ENCODE peak calls at places on chromosome 4, in ten cellular contexts. One of them, this sample, is unnamed.

GRCh38 chr4:181971973-181972372 is 271.2 kb upstream of the TENM3 start:
- DNase-seq in HepG2: no peak
- DNase-seq in endothelial cell of umbilical vein: no peak
- DNase-seq in esophagus muscularis mucosa: no peak
- DNase-seq in transverse colon: no peak
- DNase-seq in suprapubic skin: no peak
- DNase-seq in HCT116: no peak
- DNase-seq in vagina: no peak
- DNase-seq in SK-N-SH: no peak
- DNase-seq in GM12891: no peak
- DNase-seq in this sample: no peak

GRCh38 chr4:74357965-74358364 is 7.0 kb upstream of the EREG start:
- DNase-seq in HepG2: no peak
- DNase-seq in endothelial cell of umbilical vein: no peak
- DNase-seq in esophagus muscularis mucosa: no peak
- DNase-seq in transverse colon: no peak
- DNase-seq in suprapubic skin: no peak
- DNase-seq in HCT116: no peak
- DNase-seq in vagina: no peak
- DNase-seq in SK-N-SH: no peak
- DNase-seq in GM12891: no peak
- DNase-seq in this sample: no peak

GRCh38 chr4:38768968-38769394 is 13.8 kb downstream of the TLR10 start:
- DNase-seq in HepG2: no peak
- DNase-seq in endothelial cell of umbilical vein: no peak
- DNase-seq in esophagus muscularis mucosa: no peak
- DNase-seq in transverse colon: no peak
- DNase-seq in suprapubic skin: no peak
- DNase-seq in HCT116: no peak
- DNase-seq in vagina: no peak
- DNase-seq in SK-N-SH: no peak
- DNase-seq in GM12891: no peak
- DNase-seq in this sample: no peak

GRCh38 chr4:33722800-33723511 is 2521.4 kb downstream of the ARAP2 start:
- DNase-seq in HepG2: no peak
- DNase-seq in endothelial cell of umbilical vein: no peak
- DNase-seq in esophagus muscularis mucosa: no peak
- DNase-seq in transverse colon: no peak
- DNase-seq in suprapubic skin: no peak
- DNase-seq in HCT116: no peak
- DNase-seq in vagina: no peak
- DNase-seq in SK-N-SH: peak
- DNase-seq in GM12891: no peak
- DNase-seq in this sample: no peak

GRCh38 chr4:57182132-57182874 is 72.1 kb upstream of the IGFBP7 start:
- DNase-seq in HepG2: no peak
- DNase-seq in endothelial cell of umbilical vein: peak
- DNase-seq in esophagus muscularis mucosa: no peak
- DNase-seq in transverse colon: no peak
- DNase-seq in suprapubic skin: no peak
- DNase-seq in HCT116: no peak
- DNase-seq in vagina: no peak
- DNase-seq in SK-N-SH: peak
- DNase-seq in GM12891: no peak
- DNase-seq in this sample: no peak

GRCh38 chr4:10085828-10086505 is 30.6 kb downstream of the WDR1 start:
- DNase-seq in HepG2: no peak
- DNase-seq in endothelial cell of umbilical vein: no peak
- DNase-seq in esophagus muscularis mucosa: no peak
- DNase-seq in transverse colon: peak
- DNase-seq in suprapubic skin: no peak
- DNase-seq in HCT116: no peak
- DNase-seq in vagina: no peak
- DNase-seq in SK-N-SH: peak
- DNase-seq in GM12891: no peak
- DNase-seq in this sample: no peak

GRCh38 chr4:98688416-98689290 is 30.2 kb upstream of the TSPAN5 start:
- DNase-seq in HepG2: peak
- DNase-seq in endothelial cell of umbilical vein: peak
- DNase-seq in esophagus muscularis mucosa: peak
- DNase-seq in transverse colon: no peak
- DNase-seq in suprapubic skin: no peak
- DNase-seq in HCT116: peak
- DNase-seq in vagina: no peak
- DNase-seq in SK-N-SH: peak
- DNase-seq in GM12891: no peak
- DNase-seq in this sample: no peak

GRCh38 chr4:179492260-179492844 is 2050.1 kb upstream of the AGA start:
- DNase-seq in HepG2: no peak
- DNase-seq in endothelial cell of umbilical vein: no peak
- DNase-seq in esophagus muscularis mucosa: no peak
- DNase-seq in transverse colon: no peak
- DNase-seq in suprapubic skin: no peak
- DNase-seq in HCT116: no peak
- DNase-seq in vagina: no peak
- DNase-seq in SK-N-SH: no peak
- DNase-seq in GM12891: no peak
- DNase-seq in this sample: no peak

GRCh38 chr4:155906554-155907247 is 3.2 kb downstream of the TDO2 start:
- DNase-seq in HepG2: no peak
- DNase-seq in endothelial cell of umbilical vein: no peak
- DNase-seq in esophagus muscularis mucosa: no peak
- DNase-seq in transverse colon: no peak
- DNase-seq in suprapubic skin: no peak
- DNase-seq in HCT116: no peak
- DNase-seq in vagina: no peak
- DNase-seq in SK-N-SH: no peak
- DNase-seq in GM12891: no peak
- DNase-seq in this sample: no peak

GRCh38 chr4:153058668-153059060 is 122.5 kb downstream of the FHDC1 start:
- DNase-seq in HepG2: no peak
- DNase-seq in endothelial cell of umbilical vein: no peak
- DNase-seq in esophagus muscularis mucosa: no peak
- DNase-seq in transverse colon: no peak
- DNase-seq in suprapubic skin: no peak
- DNase-seq in HCT116: no peak
- DNase-seq in vagina: no peak
- DNase-seq in SK-N-SH: no peak
- DNase-seq in GM12891: no peak
- DNase-seq in this sample: no peak

DNA sequence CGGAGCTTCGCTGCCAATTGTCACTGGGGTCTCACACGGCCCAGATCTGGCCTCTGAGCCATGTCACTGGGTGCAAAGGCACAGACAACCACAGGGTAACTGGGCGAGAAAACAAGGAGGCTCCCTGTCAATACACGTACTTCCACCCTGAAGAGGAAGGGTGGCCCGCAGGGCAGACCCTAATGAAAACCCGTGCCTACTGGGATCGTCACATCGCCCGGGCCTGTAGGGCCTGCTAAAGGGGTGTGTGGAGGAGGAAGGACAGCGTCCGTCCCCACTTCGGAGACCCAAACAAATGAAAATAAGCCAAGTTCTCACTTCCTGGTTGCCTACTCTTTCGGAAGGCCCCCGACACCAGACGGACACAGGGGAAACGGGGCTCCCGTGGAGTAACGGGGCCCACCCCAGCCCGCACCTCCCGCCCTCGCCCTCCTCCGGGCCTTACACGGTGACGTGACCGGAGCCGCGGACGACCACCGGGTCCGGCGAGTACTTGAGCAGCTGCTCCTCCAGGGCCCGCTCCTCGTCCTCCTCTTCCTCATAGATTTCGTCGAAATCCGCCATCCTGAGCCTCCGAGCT is 578 bp downstream of the CHIC2 start:
- DNase-seq in HepG2: peak
- DNase-seq in endothelial cell of umbilical vein: peak
- DNase-seq in esophagus muscularis mucosa: no peak
- DNase-seq in transverse colon: peak
- DNase-seq in suprapubic skin: peak
- DNase-seq in HCT116: no peak
- DNase-seq in vagina: no peak
- DNase-seq in SK-N-SH: peak
- DNase-seq in GM12891: peak
- DNase-seq in this sample: peak
- TF ChIP-seq POLR2AphosphoS5 in HepG2: no peak
- TF ChIP-seq POLR2AphosphoS5 in endothelial cell of umbilical vein: no peak
- TF ChIP-seq POLR2AphosphoS5 in esophagus muscularis mucosa: no peak
- TF ChIP-seq POLR2AphosphoS5 in transverse colon: no peak
- TF ChIP-seq POLR2AphosphoS5 in suprapubic skin: no peak
- TF ChIP-seq POLR2AphosphoS5 in HCT116: no peak
- TF ChIP-seq POLR2AphosphoS5 in vagina: no peak
- TF ChIP-seq POLR2AphosphoS5 in SK-N-SH: no peak
- TF ChIP-seq POLR2AphosphoS5 in GM12891: no peak
- TF ChIP-seq POLR2AphosphoS5 in this sample: no peak

DNA sequence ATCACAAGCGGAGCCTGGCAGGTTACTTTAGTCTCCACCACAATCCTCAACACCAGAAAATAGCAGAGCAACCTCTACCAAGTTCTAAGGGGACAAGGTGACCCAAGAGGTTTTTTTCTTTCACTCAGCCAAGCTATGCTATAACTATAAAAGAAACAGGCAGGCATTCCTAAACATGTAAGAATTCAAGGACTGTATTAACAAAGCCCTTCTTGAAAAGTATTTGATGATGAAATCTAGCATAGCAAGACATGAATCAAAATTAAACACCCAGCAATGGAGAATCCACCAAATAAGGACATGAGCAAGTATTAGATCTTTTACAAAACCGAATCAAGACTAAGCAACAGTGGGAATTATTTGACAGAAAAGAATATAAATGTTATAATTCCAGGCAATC is 25.7 kb upstream of the C1QTNF7 start:
- DNase-seq in HepG2: no peak
- DNase-seq in endothelial cell of umbilical vein: no peak
- DNase-seq in esophagus muscularis mucosa: no peak
- DNase-seq in transverse colon: no peak
- DNase-seq in suprapubic skin: no peak
- DNase-seq in HCT116: no peak
- DNase-seq in vagina: no peak
- DNase-seq in SK-N-SH: no peak
- DNase-seq in GM12891: no peak
- DNase-seq in this sample: no peak
- TF ChIP-seq POLR2AphosphoS5 in HepG2: no peak
- TF ChIP-seq POLR2AphosphoS5 in endothelial cell of umbilical vein: no peak
- TF ChIP-seq POLR2AphosphoS5 in esophagus muscularis mucosa: no peak
- TF ChIP-seq POLR2AphosphoS5 in transverse colon: peak
- TF ChIP-seq POLR2AphosphoS5 in suprapubic skin: no peak
- TF ChIP-seq POLR2AphosphoS5 in HCT116: no peak
- TF ChIP-seq POLR2AphosphoS5 in vagina: no peak
- TF ChIP-seq POLR2AphosphoS5 in SK-N-SH: no peak
- TF ChIP-seq POLR2AphosphoS5 in GM12891: no peak
- TF ChIP-seq POLR2AphosphoS5 in this sample: no peak

GRCh38 chr4:113445286-113445685 is 316.3 kb downstream of the CAMK2D start:
- DNase-seq in HepG2: no peak
- DNase-seq in endothelial cell of umbilical vein: peak
- DNase-seq in esophagus muscularis mucosa: no peak
- DNase-seq in transverse colon: peak
- DNase-seq in suprapubic skin: no peak
- DNase-seq in HCT116: no peak
- DNase-seq in vagina: peak
- DNase-seq in SK-N-SH: no peak
- DNase-seq in GM12891: no peak
- DNase-seq in this sample: no peak

GRCh38 chr4:113446019-113446418 is 315.5 kb downstream of the CAMK2D start:
- DNase-seq in HepG2: peak
- DNase-seq in endothelial cell of umbilical vein: peak
- DNase-seq in esophagus muscularis mucosa: no peak
- DNase-seq in transverse colon: no peak
- DNase-seq in suprapubic skin: no peak
- DNase-seq in HCT116: peak
- DNase-seq in vagina: no peak
- DNase-seq in SK-N-SH: no peak
- DNase-seq in GM12891: no peak
- DNase-seq in this sample: no peak

GRCh38 chr4:113447061-113447460 is 314.5 kb downstream of the CAMK2D start:
- DNase-seq in HepG2: no peak
- DNase-seq in endothelial cell of umbilical vein: no peak
- DNase-seq in esophagus muscularis mucosa: no peak
- DNase-seq in transverse colon: no peak
- DNase-seq in suprapubic skin: no peak
- DNase-seq in HCT116: no peak
- DNase-seq in vagina: no peak
- DNase-seq in SK-N-SH: no peak
- DNase-seq in GM12891: no peak
- DNase-seq in this sample: no peak

GRCh38 chr4:113449407-113449974 is 312.0 kb downstream of the CAMK2D start:
- DNase-seq in HepG2: no peak
- DNase-seq in endothelial cell of umbilical vein: no peak
- DNase-seq in esophagus muscularis mucosa: no peak
- DNase-seq in transverse colon: no peak
- DNase-seq in suprapubic skin: no peak
- DNase-seq in HCT116: no peak
- DNase-seq in vagina: no peak
- DNase-seq in SK-N-SH: no peak
- DNase-seq in GM12891: no peak
- DNase-seq in this sample: no peak

DNA sequence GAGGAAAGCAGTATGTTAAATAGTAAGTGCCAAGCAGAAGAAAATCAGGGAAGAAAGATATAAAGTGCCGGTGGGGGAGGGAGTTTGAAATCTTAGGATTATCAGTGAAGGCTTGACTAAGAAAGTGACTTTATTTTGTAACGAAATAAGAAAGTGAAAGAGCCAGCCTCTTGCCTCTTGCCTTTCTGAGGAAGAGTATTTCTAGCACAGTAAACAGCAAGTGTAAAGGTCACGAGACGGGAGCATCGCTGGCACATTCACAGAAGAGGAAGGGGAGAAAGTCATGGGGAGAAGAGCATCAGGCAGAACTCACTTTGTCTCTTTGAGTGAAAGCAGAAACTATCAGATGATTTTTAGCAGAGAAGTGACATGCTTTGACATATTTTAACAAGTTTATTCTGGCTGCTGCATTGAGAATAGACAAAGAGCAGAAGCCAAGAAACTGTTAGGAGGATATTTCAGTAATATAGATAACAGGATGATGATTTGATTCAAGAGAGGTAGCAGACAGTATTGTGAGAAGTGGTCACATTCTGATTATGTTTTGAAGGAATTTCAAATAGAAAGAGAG is 313.8 kb downstream of the CAMK2D start:
- DNase-seq in HepG2: no peak
- DNase-seq in endothelial cell of umbilical vein: no peak
- DNase-seq in esophagus muscularis mucosa: no peak
- DNase-seq in transverse colon: no peak
- DNase-seq in suprapubic skin: no peak
- DNase-seq in HCT116: no peak
- DNase-seq in vagina: no peak
- DNase-seq in SK-N-SH: no peak
- DNase-seq in GM12891: no peak
- DNase-seq in this sample: no peak
- TF ChIP-seq POLR2AphosphoS5 in HepG2: no peak
- TF ChIP-seq POLR2AphosphoS5 in endothelial cell of umbilical vein: no peak
- TF ChIP-seq POLR2AphosphoS5 in esophagus muscularis mucosa: peak
- TF ChIP-seq POLR2AphosphoS5 in transverse colon: peak
- TF ChIP-seq POLR2AphosphoS5 in suprapubic skin: no peak
- TF ChIP-seq POLR2AphosphoS5 in HCT116: no peak
- TF ChIP-seq POLR2AphosphoS5 in vagina: no peak
- TF ChIP-seq POLR2AphosphoS5 in SK-N-SH: no peak
- TF ChIP-seq POLR2AphosphoS5 in GM12891: no peak
- TF ChIP-seq POLR2AphosphoS5 in this sample: no peak

DNA sequence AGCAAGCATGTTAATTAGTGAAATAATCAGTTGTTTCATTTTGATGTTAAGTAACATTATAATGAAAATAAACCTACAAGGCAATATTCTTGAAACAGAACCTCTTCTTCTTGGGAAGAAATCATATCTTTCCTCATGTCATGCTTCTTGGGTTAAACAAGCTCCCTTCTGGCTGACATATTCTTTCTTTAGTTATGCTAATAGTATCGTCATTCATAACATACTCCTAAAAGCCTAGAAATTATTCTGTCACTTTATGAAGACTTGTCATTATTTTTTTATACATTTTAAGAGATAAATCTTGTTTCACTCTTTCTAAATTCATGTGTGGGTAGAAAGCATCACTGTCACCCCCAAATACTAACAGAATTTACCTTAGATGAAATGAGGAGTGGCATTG is 1047.0 kb upstream of the GRID2 start:
- DNase-seq in HepG2: no peak
- DNase-seq in endothelial cell of umbilical vein: no peak
- DNase-seq in esophagus muscularis mucosa: no peak
- DNase-seq in transverse colon: no peak
- DNase-seq in suprapubic skin: no peak
- DNase-seq in HCT116: no peak
- DNase-seq in vagina: no peak
- DNase-seq in SK-N-SH: no peak
- DNase-seq in GM12891: no peak
- DNase-seq in this sample: no peak
- TF ChIP-seq POLR2AphosphoS5 in HepG2: no peak
- TF ChIP-seq POLR2AphosphoS5 in endothelial cell of umbilical vein: no peak
- TF ChIP-seq POLR2AphosphoS5 in esophagus muscularis mucosa: no peak
- TF ChIP-seq POLR2AphosphoS5 in transverse colon: no peak
- TF ChIP-seq POLR2AphosphoS5 in suprapubic skin: no peak
- TF ChIP-seq POLR2AphosphoS5 in HCT116: no peak
- TF ChIP-seq POLR2AphosphoS5 in vagina: no peak
- TF ChIP-seq POLR2AphosphoS5 in SK-N-SH: no peak
- TF ChIP-seq POLR2AphosphoS5 in GM12891: no peak
- TF ChIP-seq POLR2AphosphoS5 in this sample: no peak